ENCODE peak calls at places on chromosomes 3 and 15, in four cellular contexts. D, B, U and R are unnamed samples.
A peak's percentile ranks its signal among the peaks of the same experiment; 100 is the strongest.

GRCh38 chr3:76824658-76825310 is 215.1 kb upstream of the ROBO2 start:
- DNase-seq in D (no peak), B (no peak), U (no peak), R (no peak)

GRCh38 chr15:84946772-84947489 is 34.7 kb upstream of the PDE8A start:
- DNase-seq in D (no peak), B (no peak), U (no peak), R (no peak)

GRCh38 chr3:137509354-137510045 is 254.6 kb upstream of the SOX14 start:
- DNase-seq in D (no peak), B (no peak), U (peak; percentile 50), R (no peak)

GRCh38 chr3:50316657-50317242 is 5.8 kb downstream of the HYAL2 start:
- DNase-seq in D (peak; percentile 65), B (no peak), U (no peak), R (peak; percentile 41)

GRCh38 chr15:34732430-34732829 is 22.4 kb downstream of the GJD2 start:
- DNase-seq in D (no peak), B (no peak), U (no peak), R (no peak)

GRCh38 chr15:82530606-82531379 is 9.5 kb downstream of the RPS17 start:
- DNase-seq in D (peak; percentile 71), B (peak; percentile 96), U (peak; percentile 67), R (peak; percentile 78)

GRCh38 chr3:172908871-172909270 is 158.3 kb downstream of the ECT2 start:
- DNase-seq in D (no peak), B (no peak), U (no peak), R (peak; percentile 9)

GRCh38 chr3:53843195-53844177 is 2.7 kb downstream of the CHDH start:
- DNase-seq in D (no peak), B (no peak), U (no peak), R (no peak)

GRCh38 chr3:72322264-72322976 is 525.8 kb downstream of the SHQ1 start:
- DNase-seq in D (peak; percentile 70), B (no peak), U (no peak), R (no peak)

GRCh38 chr3:46958469-46959168 is 17.9 kb downstream of the CCDC12 start:
- DNase-seq in D (no peak), B (no peak), U (no peak), R (no peak)

GRCh38 chr3:46962427-46962826 is 14.1 kb downstream of the CCDC12 start:
- DNase-seq in D (no peak), B (no peak), U (no peak), R (no peak)

GRCh38 chr3:46960081-46960701 is 16.4 kb downstream of the CCDC12 start:
- DNase-seq in D (no peak), B (no peak), U (no peak), R (peak; percentile 92)

GRCh38 chr3:46960801-46961200 is 15.7 kb downstream of the CCDC12 start:
- DNase-seq in D (no peak), B (no peak), U (no peak), R (no peak)

DNA sequence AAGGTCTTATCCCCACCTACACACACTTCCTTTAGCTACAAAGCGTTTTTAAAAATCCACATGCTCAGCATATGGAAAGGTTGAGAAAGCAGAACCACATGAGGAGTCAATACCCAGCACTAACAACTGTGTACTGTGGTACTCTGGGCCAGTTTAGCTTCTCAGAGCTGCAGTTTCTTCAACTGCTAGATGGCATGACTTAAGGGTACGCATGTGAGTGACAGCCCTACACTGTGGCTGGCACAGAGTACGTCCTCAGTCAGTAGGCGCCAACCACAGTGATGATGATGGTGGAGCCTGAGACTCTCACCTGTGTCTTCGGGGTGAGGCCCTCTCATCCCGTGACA is 17.4 kb downstream of the CCDC12 start:
- DNase-seq in D (no peak), B (no peak), U (no peak), R (no peak)
- H4K20me1 ChIP-seq in D (peaks cover 75% of the 10 kb centered on the region), B (peaks cover 38% of the 10 kb centered on the region), U (peaks cover 65% of the 10 kb centered on the region), R (no peaks in the 10 kb centered on the region)

GRCh38 chr15:67400890-67401289 is 120.0 kb upstream of the C15orf61 start:
- DNase-seq in D (no peak), B (no peak), U (no peak), R (peak; percentile 52)

GRCh38 chr15:67403428-67403827 is 117.5 kb upstream of the C15orf61 start:
- DNase-seq in D (no peak), B (no peak), U (no peak), R (no peak)

GRCh38 chr15:67397139-67397538 is 123.8 kb upstream of the C15orf61 start:
- DNase-seq in D (no peak), B (no peak), U (no peak), R (no peak)

GRCh38 chr15:67396109-67396508 is 124.8 kb upstream of the C15orf61 start:
- DNase-seq in D (no peak), B (no peak), U (no peak), R (no peak)

GRCh38 chr15:67399925-67400324 is 121.0 kb upstream of the C15orf61 start:
- DNase-seq in D (no peak), B (no peak), U (no peak), R (no peak)
- TF ChIP-seq JUN in D (no peak), B (no peak), U (no peak), R (no peak)

GRCh38 chr3:42605550-42606173 is 5.2 kb downstream of the NKTR start:
- DNase-seq in D (peak; percentile 41), B (no peak), U (peak; percentile 45), R (peak; percentile 66)
- H4K20me1 ChIP-seq in D (peaks cover 6% of the 10 kb centered on the region), B (peaks cover 10% of the 10 kb centered on the region), U (peaks cover 62% of the 10 kb centered on the region), R (peaks cover 2% of the 10 kb centered on the region)

DNA sequence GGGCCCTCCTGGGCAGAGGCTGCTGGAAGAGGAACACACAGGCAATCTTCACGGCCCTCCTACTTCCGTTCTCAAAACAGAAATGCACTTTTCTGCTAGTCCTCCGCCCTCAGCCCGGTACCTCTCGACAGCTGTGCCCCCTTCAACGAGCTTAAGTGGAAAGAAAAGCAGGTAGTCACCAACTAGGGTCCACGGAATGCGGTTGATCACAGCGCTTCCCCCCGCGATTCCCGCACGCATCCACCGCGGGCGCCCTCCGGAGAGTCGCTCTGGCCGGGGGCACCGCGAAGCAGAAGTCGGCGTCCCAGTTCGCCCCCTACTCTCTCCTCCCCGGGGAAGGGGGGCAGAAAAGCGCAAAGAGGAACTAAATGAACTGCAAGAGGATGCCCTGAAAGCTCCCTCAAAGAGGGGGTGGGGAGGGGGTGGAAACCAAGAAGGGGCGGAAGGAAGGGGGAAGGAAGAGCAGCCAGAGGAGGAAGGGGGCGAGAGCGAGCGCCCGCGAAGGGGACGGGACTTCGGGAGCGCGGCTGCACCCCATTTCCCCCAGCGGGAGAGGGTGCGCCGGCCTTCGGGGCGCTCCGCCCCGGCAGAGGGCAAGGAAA is 748 bp downstream of the ACAP2 start:
- DNase-seq in D (peak; percentile 50), B (peak; percentile 51), U (no peak), R (peak; percentile 47)
- TF ChIP-seq JUN in D (no peak), B (no peak), U (no peak), R (no peak)

GRCh38 chr3:188230962-188231361 is 77.0 kb downstream of the LPP start:
- DNase-seq in D (no peak), B (no peak), U (no peak), R (no peak)
- H4K20me1 ChIP-seq in D (no peaks in the 10 kb centered on the region), B (no peaks in the 10 kb centered on the region), U (no peaks in the 10 kb centered on the region), R (peaks cover 4% of the 10 kb centered on the region)

DNA sequence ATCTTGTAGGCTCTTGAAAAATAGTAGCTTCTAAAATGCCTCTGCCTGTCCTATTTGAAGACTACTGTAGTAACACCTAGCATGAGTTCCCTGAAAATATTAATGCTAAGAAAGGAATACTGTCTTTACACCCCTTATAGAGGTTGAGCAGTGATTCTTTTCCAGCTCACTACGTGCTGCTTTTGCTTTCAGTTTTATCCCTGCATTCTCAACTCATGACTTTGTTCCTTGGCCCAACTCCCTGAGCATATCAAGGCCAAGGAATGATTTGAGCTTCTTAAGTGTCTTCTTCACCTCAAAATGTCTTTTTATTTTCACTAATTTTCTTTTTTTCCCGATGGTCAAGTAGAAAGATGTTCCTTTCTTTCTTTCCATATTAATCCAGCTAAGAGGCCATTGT is 16.5 kb upstream of the P2RY13 start:
- DNase-seq in D (no peak), B (no peak), U (no peak), R (no peak)
- TF ChIP-seq JUN in D (no peak), B (no peak), U (no peak), R (no peak)